ENCODE peak calls at places on chromosome 3, in five cellular contexts. O is nephron progenitor cell, C is A549, N is GM04504, K is PC-3. F is an unnamed sample.

GRCh38 chr3:42749025-42749752 is 23.9 kb downstream of the CCDC13 start:
- DNase-seq in O (no peak), C (no peak), N (no peak), K (no peak), F (no peak)

GRCh38 chr3:184154909-184155643 is at the start of gene DVL3:
- DNase-seq in O (peak; percentile 77), C (peak; percentile 45), N (no peak), K (peak; percentile 64), F (no peak)

GRCh38 chr3:119643528-119643927 is 16.9 kb downstream of the POPDC2 start:
- DNase-seq in O (no peak), C (peak; percentile 40), N (peak; percentile 76), K (peak; percentile 95), F (peak; percentile 64)

GRCh38 chr3:1404270-1404669 is 311.4 kb downstream of the CNTN6 start:
- DNase-seq in O (no peak), C (no peak), N (no peak), K (no peak), F (no peak)

GRCh38 chr3:37559461-37559860 is 302.2 kb upstream of the CTDSPL start:
- DNase-seq in O (no peak), C (no peak), N (peak; percentile 14), K (no peak), F (peak; percentile 11)

GRCh38 chr3:13676618-13677017 is 127.7 kb downstream of the FBLN2 start:
- DNase-seq in O (no peak), C (no peak), N (no peak), K (no peak), F (no peak)

GRCh38 chr3:109114746-109115145 is 3.2 kb downstream of the MORC1 start:
- DNase-seq in O (no peak), C (no peak), N (no peak), K (no peak), F (no peak)

GRCh38 chr3:113933746-113934145 is 14.1 kb upstream of the ZDHHC23 start:
- DNase-seq in O (no peak), C (no peak), N (no peak), K (no peak), F (no peak)

GRCh38 chr3:119831022-119831421 is 49.1 kb downstream of the NR1I2 start:
- DNase-seq in O (no peak), C (peak; percentile 15), N (no peak), K (peak; percentile 41), F (no peak)

GRCh38 chr3:191269289-191270085 is 59.7 kb upstream of the CCDC50 start:
- DNase-seq in O (no peak), C (no peak), N (no peak), K (peak; percentile 48), F (no peak)

GRCh38 chr3:194098036-194098871 is 37.7 kb upstream of the HES1 start:
- DNase-seq in O (no peak), C (no peak), N (no peak), K (no peak), F (no peak)

GRCh38 chr3:55446860-55447259 is 40.2 kb downstream of the WNT5A start:
- DNase-seq in O (no peak), C (no peak), N (no peak), K (no peak), F (no peak)

GRCh38 chr3:11522953-11523792 is 120.5 kb downstream of the VGLL4 start:
- DNase-seq in O (peak; percentile 32), C (no peak), N (no peak), K (peak; percentile 76), F (no peak)

GRCh38 chr3:107753494-107753893 is 230.7 kb downstream of the BBX start:
- DNase-seq in O (peak; percentile 26), C (peak; percentile 43), N (no peak), K (peak; percentile 63), F (no peak)

GRCh38 chr3:42192334-42193200 is 73.4 kb downstream of the CCK start:
- DNase-seq in O (no peak), C (no peak), N (no peak), K (no peak), F (no peak)

GRCh38 chr3:140527156-140527555 is 150.7 kb upstream of the TRIM42 start:
- DNase-seq in O (no peak), C (no peak), N (no peak), K (no peak), F (no peak)

GRCh38 chr3:33895658-33896057 is 97.2 kb downstream of the PDCD6IP start:
- DNase-seq in O (no peak), C (no peak), N (no peak), K (no peak), F (no peak)

GRCh38 chr3:171049831-171050444 is 23.4 kb upstream of the SLC2A2 start:
- DNase-seq in O (peak; percentile 60), C (peak; percentile 59), N (peak; percentile 41), K (peak; percentile 81), F (no peak)

GRCh38 chr3:9507586-9508578 is 45.7 kb downstream of the LHFPL4 start:
- DNase-seq in O (no peak), C (no peak), N (no peak), K (no peak), F (no peak)

GRCh38 chr3:53829605-53830004 is 16.6 kb downstream of the CHDH start:
- DNase-seq in O (no peak), C (no peak), N (no peak), K (no peak), F (no peak)

GRCh38 chr3:45273681-45274515 is 47.8 kb upstream of the TMEM158 start:
- DNase-seq in O (no peak), C (peak; percentile 48), N (peak; percentile 14), K (no peak), F (peak; percentile 33)